ENCODE peak calls at places on chromosome 17, in ten cellular contexts. K is mammary epithelial cell; T is CD8-positive, alpha-beta T cell; D is GM23338; O is cardiac muscle cell; A is CD4-positive, CD25-positive, alpha-beta regulatory T cell; S is tibial nerve; F is H1; I is small intestine; C is esophagus squamous epithelium. V is an unnamed sample.
A peak's percentile ranks its signal among the peaks of the same experiment; 100 is the strongest.

GRCh38 chr17:68302066-68302564 is 10.8 kb downstream of the ARSG start:
- DNase-seq in K (no peak), T (no peak), D (no peak), O (peak; percentile 56), A (no peak), S (peak; percentile 47), F (no peak), I (no peak), C (no peak), V (no peak)

GRCh38 chr17:71398706-71399620 is 721.9 kb upstream of the SOX9 start:
- DNase-seq in K (no peak), T (no peak), D (peak; percentile 40), O (peak; percentile 3), A (no peak), S (no peak), F (no peak), I (no peak), C (no peak), V (no peak)

GRCh38 chr17:79065105-79065670 is 9.4 kb upstream of the ENGASE start:
- DNase-seq in K (no peak), T (peak; percentile 25), D (peak; percentile 77), O (peak; percentile 54), A (peak; percentile 65), S (no peak), F (peak; percentile 76), I (peak; percentile 77), C (no peak), V (no peak)

GRCh38 chr17:18026408-18026776 is 12.6 kb downstream of the ATPAF2 start:
- DNase-seq in K (peak; percentile 68), T (peak; percentile 26), D (no peak), O (peak; percentile 88), A (no peak), S (no peak), F (no peak), I (no peak), C (no peak), V (no peak)

GRCh38 chr17:57640079-57640478 is 105.0 kb downstream of the CCDC182 start:
- DNase-seq in K (no peak), T (no peak), D (no peak), O (no peak), A (no peak), S (no peak), F (no peak), I (no peak), C (no peak), V (no peak)

GRCh38 chr17:78237403-78238012 is 6.1 kb downstream of the TMEM235 start:
- DNase-seq in K (no peak), T (no peak), D (no peak), O (no peak), A (no peak), S (no peak), F (no peak), I (no peak), C (no peak), V (no peak)

GRCh38 chr17:44314869-44315661 is 6.7 kb downstream of the RUNDC3A start:
- DNase-seq in K (peak; percentile 59), T (no peak), D (peak; percentile 87), O (peak; percentile 37), A (peak; percentile 22), S (no peak), F (peak; percentile 81), I (no peak), C (no peak), V (no peak)

GRCh38 chr17:36496018-36496789 is 9.7 kb downstream of the ZNHIT3 start:
- DNase-seq in K (no peak), T (no peak), D (no peak), O (no peak), A (no peak), S (no peak), F (no peak), I (no peak), C (no peak), V (no peak)

GRCh38 chr17:29709861-29710849 is 87.4 kb upstream of the CORO6 start:
- DNase-seq in K (no peak), T (no peak), D (no peak), O (peak; percentile 60), A (no peak), S (no peak), F (no peak), I (no peak), C (no peak), V (no peak)

GRCh38 chr17:63760771-63761539 is 12.4 kb downstream of the CCDC47 start:
- DNase-seq in K (peak; percentile 68), T (no peak), D (no peak), O (no peak), A (no peak), S (no peak), F (no peak), I (no peak), C (no peak), V (no peak)

GRCh38 chr17:39679521-39680192 is 8.2 kb downstream of the PGAP3 start:
- DNase-seq in K (no peak), T (peak; percentile 46), D (no peak), O (no peak), A (peak; percentile 48), S (no peak), F (no peak), I (peak; percentile 63), C (no peak), V (peak; percentile 31)

GRCh38 chr17:17492085-17492484 is 4.1 kb downstream of the RASD1 start:
- DNase-seq in K (no peak), T (no peak), D (no peak), O (no peak), A (no peak), S (no peak), F (no peak), I (no peak), C (no peak), V (no peak)

GRCh38 chr17:73201215-73202069 is 8.6 kb downstream of the COG1 start:
- DNase-seq in K (no peak), T (no peak), D (no peak), O (no peak), A (no peak), S (no peak), F (no peak), I (no peak), C (no peak), V (no peak)

DNA sequence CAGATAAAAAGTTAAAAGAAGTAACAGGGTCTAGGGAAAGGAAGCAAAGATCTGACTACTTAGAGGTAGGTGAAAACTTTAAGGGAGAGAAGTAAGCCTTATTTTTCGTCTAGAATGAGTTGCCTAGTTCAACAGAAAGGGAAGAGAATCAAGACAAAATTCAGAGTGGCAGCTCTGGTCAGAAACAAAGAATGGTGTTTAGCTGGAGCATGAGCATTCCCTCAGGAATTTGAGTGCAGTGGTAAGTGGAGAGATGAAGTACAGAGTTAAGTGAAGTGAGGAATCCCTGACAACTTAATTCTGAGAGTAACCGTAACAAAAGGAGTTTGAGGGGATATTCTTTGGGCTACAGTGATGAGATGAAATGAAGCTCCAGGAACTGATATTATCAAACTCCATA is 11.5 kb downstream of the SMG6 start:
- DNase-seq in K (peak; percentile 7), T (no peak), D (no peak), O (no peak), A (no peak), S (no peak), F (no peak), I (no peak), C (no peak), V (no peak)
- H3K27ac ChIP-seq in K (no peak overlapping the region), T (no peak overlapping the region), D (no peak overlapping the region), O (peak overlapping the region; percentile 80), A (no peak overlapping the region), S (no peak overlapping the region), F (no peak overlapping the region), I (no peak overlapping the region), C (no peak overlapping the region), V (no peak overlapping the region)

GRCh38 chr17:48995332-48995870 is 1.8 kb upstream of the IGF2BP1 start:
- DNase-seq in K (no peak), T (no peak), D (peak; percentile 90), O (no peak), A (no peak), S (no peak), F (peak; percentile 78), I (no peak), C (no peak), V (no peak)
- H3K27me3 ChIP-seq in K (peaks cover 65% of the 10 kb centered on the region), T (peaks cover 64% of the 10 kb centered on the region), D (no peaks in the 10 kb centered on the region), O (no peaks in the 10 kb centered on the region), A (peaks cover 56% of the 10 kb centered on the region), S (no peaks in the 10 kb centered on the region), F (no peaks in the 10 kb centered on the region), I (peaks cover 8% of the 10 kb centered on the region), C (peaks cover 33% of the 10 kb centered on the region), V (peaks cover 89% of the 10 kb centered on the region)

DNA sequence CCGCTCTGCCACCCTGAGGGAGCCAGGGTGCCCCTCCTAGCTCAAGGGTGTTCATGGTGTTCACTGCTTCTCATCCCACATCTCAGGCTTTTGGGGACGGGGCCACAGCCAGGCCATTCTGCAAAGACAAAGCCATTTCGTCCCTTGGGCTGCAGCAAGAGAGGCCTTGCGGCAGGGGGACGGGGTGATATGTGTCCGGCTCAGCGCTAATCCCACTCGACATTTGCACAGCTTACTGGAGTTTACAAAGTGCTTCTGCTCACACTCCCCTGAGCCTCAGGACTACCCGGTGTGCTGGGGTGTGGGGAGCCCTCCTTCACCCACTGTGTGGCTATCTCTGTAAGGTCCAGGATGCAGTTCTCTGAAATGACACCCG is 84.3 kb downstream of the RTN4RL1 start:
- DNase-seq in K (no peak), T (no peak), D (no peak), O (no peak), A (no peak), S (no peak), F (no peak), I (no peak), C (no peak), V (no peak)
- H3K27ac ChIP-seq in K (no peak overlapping the region), T (no peak overlapping the region), D (no peak overlapping the region), O (peak overlapping the region; percentile 47), A (no peak overlapping the region), S (no peak overlapping the region), F (no peak overlapping the region), I (no peak overlapping the region), C (no peak overlapping the region), V (no peak overlapping the region)

GRCh38 chr17:55964191-55964590 is 189.1 kb upstream of the ANKFN1 start:
- DNase-seq in K (peak; percentile 50), T (no peak), D (no peak), O (no peak), A (no peak), S (no peak), F (no peak), I (no peak), C (no peak), V (no peak)
- H3K27me3 ChIP-seq in K (no peaks in the 10 kb centered on the region), T (no peaks in the 10 kb centered on the region), D (no peaks in the 10 kb centered on the region), O (peaks cover 3% of the 10 kb centered on the region), A (no peaks in the 10 kb centered on the region), S (no peaks in the 10 kb centered on the region), F (no peaks in the 10 kb centered on the region), I (peaks cover 2% of the 10 kb centered on the region), C (no peaks in the 10 kb centered on the region), V (no peaks in the 10 kb centered on the region)

GRCh38 chr17:82216301-82217119 is 3.9 kb upstream of the CCDC57 start:
- DNase-seq in K (peak; percentile 93), T (no peak), D (no peak), O (peak; percentile 87), A (no peak), S (peak; percentile 57), F (no peak), I (peak; percentile 46), C (no peak), V (no peak)
- H3K27ac ChIP-seq in K (peak overlapping the region; percentile 63), T (no peak overlapping the region), D (no peak overlapping the region), O (no peak overlapping the region), A (no peak overlapping the region), S (peak overlapping the region; percentile 88), F (no peak overlapping the region), I (peak overlapping the region; percentile 77), C (peak overlapping the region; percentile 69), V (peak overlapping the region; percentile 21)